ENCODE peak calls at places on chromosome 3, in four cellular contexts. M is NB4, Z is esophagus squamous epithelium, V is neuronal stem cell. F is an unnamed sample.

GRCh38 chr3:194496217-194496881 is 9.5 kb upstream of the ATP13A3 start:
- DNase-seq in M (peak; percentile 25), Z (no peak), V (no peak), F (no peak)

GRCh38 chr3:147361671-147362420 is 44.5 kb downstream of the ZIC4 start:
- DNase-seq in M (peak; percentile 58), Z (no peak), V (no peak), F (no peak)

GRCh38 chr3:131972550-131972949 is 62.3 kb downstream of the CPNE4 start:
- DNase-seq in M (no peak), Z (no peak), V (no peak), F (no peak)

GRCh38 chr3:66144792-66145733 is 75.7 kb upstream of the SLC25A26 start:
- DNase-seq in M (no peak), Z (no peak), V (no peak), F (no peak)

GRCh38 chr3:87969620-87970019 is 89.2 kb downstream of the CGGBP1 start:
- DNase-seq in M (no peak), Z (no peak), V (no peak), F (no peak)

GRCh38 chr3:134922866-134923265 is 127.8 kb downstream of the EPHB1 start:
- DNase-seq in M (no peak), Z (no peak), V (no peak), F (no peak)

GRCh38 chr3:105398407-105398806 is 31.7 kb downstream of the ALCAM start:
- DNase-seq in M (no peak), Z (no peak), V (no peak), F (no peak)

GRCh38 chr3:111874177-111874820 is 15.2 kb downstream of the PHLDB2 start:
- DNase-seq in M (no peak), Z (no peak), V (no peak), F (no peak)

GRCh38 chr3:56930706-56931105 is 129.0 kb upstream of the ARHGEF3 start:
- DNase-seq in M (no peak), Z (no peak), V (no peak), F (no peak)